ENCODE peak calls at places on chromosomes 4 and X, in eight cellular contexts. K is PC-3, M is GM23338, Z is hepatocyte, N is OCI-LY7, L is HCT116, S is neural progenitor cell, V is SK-N-SH. R is an unnamed sample.

GRCh38 chr4:26779674-26780073 is 81.0 kb upstream of the STIM2 start:
- DNase-seq in K (peak), M (no peak), Z (no peak), N (no peak), L (peak), S (no peak), V (no peak), R (no peak)

GRCh38 chr4:128354205-128354821 is 66.7 kb upstream of the PGRMC2 start:
- DNase-seq in K (peak), M (peak), Z (peak), N (no peak), L (no peak), S (no peak), V (peak), R (no peak)

GRCh38 chrX:14694631-14695030 is 165.3 kb downstream of the GLRA2 start:
- DNase-seq in K (peak), M (no peak), Z (no peak), N (no peak), L (no peak), S (no peak), V (no peak), R (no peak)

GRCh38 chr4:30495261-30496050 is 224.7 kb upstream of the PCDH7 start:
- DNase-seq in K (no peak), M (no peak), Z (no peak), N (no peak), L (no peak), S (no peak), V (no peak), R (no peak)

GRCh38 chrX:18101087-18101486 is 119.6 kb downstream of the BEND2 start:
- DNase-seq in K (no peak), M (no peak), Z (no peak), N (no peak), L (no peak), S (no peak), V (no peak), R (no peak)

GRCh38 chr4:174496631-174497442 is 25.5 kb downstream of the HPGD start:
- DNase-seq in K (peak), M (no peak), Z (peak), N (no peak), L (no peak), S (no peak), V (no peak), R (no peak)

GRCh38 chr4:84971319-84971932 is 4.9 kb upstream of the WDFY3 start:
- DNase-seq in K (peak), M (peak), Z (peak), N (peak), L (peak), S (peak), V (peak), R (peak)

GRCh38 chr4:132809298-132810032 is 339.6 kb upstream of the PCDH10 start:
- DNase-seq in K (no peak), M (peak), Z (no peak), N (peak), L (no peak), S (peak), V (no peak), R (no peak)

GRCh38 chr4:69934150-69934549 is 3.3 kb downstream of the CSN1S1 start:
- DNase-seq in K (no peak), M (no peak), Z (no peak), N (no peak), L (no peak), S (no peak), V (no peak), R (no peak)

GRCh38 chr4:153169811-153170210 is 34.4 kb upstream of the TRIM2 start:
- DNase-seq in K (no peak), M (no peak), Z (no peak), N (no peak), L (no peak), S (no peak), V (no peak), R (no peak)

GRCh38 chr4:163484906-163485305 is 9.6 kb upstream of the TMA16 start:
- DNase-seq in K (peak), M (peak), Z (peak), N (peak), L (peak), S (peak), V (peak), R (peak)

GRCh38 chr4:55837903-55838302 is 15.5 kb upstream of the EXOC1 start:
- DNase-seq in K (no peak), M (no peak), Z (no peak), N (no peak), L (no peak), S (no peak), V (no peak), R (no peak)

GRCh38 chr4:71833175-71833900 is 49.5 kb upstream of the GC start:
- DNase-seq in K (peak), M (no peak), Z (no peak), N (no peak), L (no peak), S (no peak), V (no peak), R (no peak)

GRCh38 chrX:38970845-38971244 is 169.6 kb downstream of the MID1IP1 start:
- DNase-seq in K (no peak), M (no peak), Z (no peak), N (no peak), L (no peak), S (no peak), V (no peak), R (no peak)

GRCh38 chr4:146098397-146098796 is 77.1 kb upstream of the LSM6 start:
- DNase-seq in K (no peak), M (no peak), Z (no peak), N (no peak), L (no peak), S (no peak), V (no peak), R (no peak)

GRCh38 chrX:21168401-21169160 is 205.6 kb upstream of the CNKSR2 start:
- DNase-seq in K (no peak), M (no peak), Z (no peak), N (no peak), L (no peak), S (no peak), V (no peak), R (no peak)

GRCh38 chrX:21933077-21933476 is 7.4 kb upstream of the SMS start:
- DNase-seq in K (no peak), M (peak), Z (no peak), N (no peak), L (no peak), S (no peak), V (no peak), R (no peak)

GRCh38 chr4:151436093-151436518 is 27.1 kb downstream of the FHIP1A start:
- DNase-seq in K (peak), M (no peak), Z (no peak), N (no peak), L (no peak), S (no peak), V (no peak), R (no peak)

GRCh38 chr4:159460408-159460807 is 357.5 kb downstream of the RAPGEF2 start:
- DNase-seq in K (no peak), M (no peak), Z (no peak), N (no peak), L (no peak), S (no peak), V (no peak), R (no peak)

GRCh38 chrX:108309144-108309543 is 129.1 kb downstream of the COL4A6 start:
- DNase-seq in K (peak), M (no peak), Z (peak), N (no peak), L (peak), S (no peak), V (no peak), R (no peak)

GRCh38 chrX:100731441-100732281 is at the start of gene SYTL4:
- DNase-seq in K (peak), M (peak), Z (peak), N (no peak), L (peak), S (peak), V (peak), R (no peak)

GRCh38 chr4:149306537-149306936 is 509.1 kb downstream of the IQCM start:
- DNase-seq in K (no peak), M (no peak), Z (no peak), N (no peak), L (no peak), S (no peak), V (no peak), R (no peak)

GRCh38 chr4:2291705-2292651 is 30.1 kb upstream of the MXD4 start:
- DNase-seq in K (no peak), M (no peak), Z (peak), N (no peak), L (no peak), S (no peak), V (peak), R (no peak)

GRCh38 chr4:16206301-16206700 is 20.0 kb downstream of the TAPT1 start:
- DNase-seq in K (no peak), M (no peak), Z (no peak), N (no peak), L (no peak), S (peak), V (no peak), R (no peak)

GRCh38 chr4:10281996-10282395 is 165.4 kb upstream of the WDR1 start:
- DNase-seq in K (no peak), M (no peak), Z (no peak), N (no peak), L (no peak), S (no peak), V (no peak), R (no peak)

GRCh38 chr4:142036795-142037583 is 400.6 kb downstream of the IL15 start:
- DNase-seq in K (peak), M (no peak), Z (no peak), N (no peak), L (peak), S (no peak), V (no peak), R (no peak)

GRCh38 chr4:52507774-52508173 is 151.3 kb downstream of the USP46 start:
- DNase-seq in K (no peak), M (no peak), Z (no peak), N (no peak), L (no peak), S (no peak), V (no peak), R (no peak)

GRCh38 chr4:121900132-121900983 is 30.1 kb upstream of the BBS7 start:
- DNase-seq in K (peak), M (peak), Z (peak), N (peak), L (peak), S (peak), V (peak), R (peak)

GRCh38 chr4:6799091-6799490 is 16.6 kb downstream of the KIAA0232 start:
- DNase-seq in K (no peak), M (no peak), Z (no peak), N (no peak), L (no peak), S (no peak), V (no peak), R (no peak)

GRCh38 chr4:6795821-6796220 is 13.3 kb downstream of the KIAA0232 start:
- DNase-seq in K (no peak), M (no peak), Z (no peak), N (no peak), L (no peak), S (no peak), V (no peak), R (no peak)

GRCh38 chr4:6794189-6794588 is 11.7 kb downstream of the KIAA0232 start:
- DNase-seq in K (no peak), M (no peak), Z (no peak), N (no peak), L (no peak), S (no peak), V (no peak), R (no peak)
- H3K27ac ChIP-seq in K (no peak), M (no peak), Z (no peak), N (no peak), L (no peak), S (no peak), V (no peak), R (no peak)

GRCh38 chr4:109469915-109470314 is 36.3 kb downstream of the SEC24B start:
- DNase-seq in K (no peak), M (no peak), Z (no peak), N (no peak), L (no peak), S (no peak), V (no peak), R (no peak)

GRCh38 chr4:109473824-109474223 is 40.2 kb downstream of the SEC24B start:
- DNase-seq in K (no peak), M (no peak), Z (no peak), N (no peak), L (no peak), S (no peak), V (no peak), R (no peak)

GRCh38 chr4:109472343-109472761 is 38.7 kb downstream of the SEC24B start:
- DNase-seq in K (peak), M (no peak), Z (no peak), N (no peak), L (no peak), S (no peak), V (no peak), R (no peak)
- TF ChIP-seq EZH2phosphoT487 in K (no peak), M (no peak), Z (no peak), N (no peak), L (no peak), S (no peak), V (no peak), R (no peak)

GRCh38 chr4:24514808-24515207 is 69.5 kb downstream of the DHX15 start:
- DNase-seq in K (peak), M (peak), Z (no peak), N (peak), L (no peak), S (no peak), V (peak), R (no peak)
- TF ChIP-seq CTCF in K (peak), M (peak), Z (no peak), N (peak), L (no peak), S (peak), V (peak), R (peak)

GRCh38 chr4:89316931-89317366 is 9.3 kb upstream of the GPRIN3 start:
- DNase-seq in K (peak), M (no peak), Z (no peak), N (peak), L (no peak), S (no peak), V (no peak), R (peak)
- H3K27ac ChIP-seq in K (no peak), M (no peak), Z (no peak), N (peak), L (no peak), S (no peak), V (no peak), R (peak)

GRCh38 chr4:82776925-82777542 is 21.6 kb downstream of the SCD5 start:
- DNase-seq in K (no peak), M (no peak), Z (no peak), N (no peak), L (no peak), S (no peak), V (no peak), R (no peak)
- TF ChIP-seq EZH2phosphoT487 in K (no peak), M (no peak), Z (no peak), N (no peak), L (no peak), S (no peak), V (no peak), R (no peak)

DNA sequence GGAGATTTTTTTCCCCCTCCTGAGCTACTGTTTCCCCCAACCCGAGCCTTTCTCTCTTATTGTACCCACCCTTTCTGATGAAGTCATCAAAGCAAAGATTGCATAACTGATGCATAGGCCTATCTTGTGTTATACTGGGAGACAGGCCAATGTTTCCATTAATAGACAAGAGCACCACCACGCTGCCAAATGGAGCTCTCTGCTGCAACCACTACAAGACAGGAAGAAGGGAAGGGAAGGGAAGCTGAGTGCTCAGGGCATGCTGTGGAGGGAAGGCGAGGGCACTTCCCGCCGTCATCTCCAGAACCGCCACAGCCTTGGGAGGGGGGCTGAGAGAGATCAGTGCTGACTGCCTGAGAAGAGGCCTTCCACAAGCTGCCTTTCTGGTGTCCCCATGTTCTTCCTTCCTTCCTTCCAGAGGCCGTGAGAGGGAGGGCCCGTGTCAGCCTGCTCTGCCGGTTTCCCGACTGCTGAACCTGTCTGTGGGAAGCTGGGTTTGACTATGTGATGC is 75.0 kb downstream of the MGST2 start:
- DNase-seq in K (peak), M (no peak), Z (peak), N (no peak), L (no peak), S (no peak), V (peak), R (no peak)
- TF ChIP-seq CTCF in K (peak), M (no peak), Z (peak), N (no peak), L (no peak), S (no peak), V (peak), R (no peak)

DNA sequence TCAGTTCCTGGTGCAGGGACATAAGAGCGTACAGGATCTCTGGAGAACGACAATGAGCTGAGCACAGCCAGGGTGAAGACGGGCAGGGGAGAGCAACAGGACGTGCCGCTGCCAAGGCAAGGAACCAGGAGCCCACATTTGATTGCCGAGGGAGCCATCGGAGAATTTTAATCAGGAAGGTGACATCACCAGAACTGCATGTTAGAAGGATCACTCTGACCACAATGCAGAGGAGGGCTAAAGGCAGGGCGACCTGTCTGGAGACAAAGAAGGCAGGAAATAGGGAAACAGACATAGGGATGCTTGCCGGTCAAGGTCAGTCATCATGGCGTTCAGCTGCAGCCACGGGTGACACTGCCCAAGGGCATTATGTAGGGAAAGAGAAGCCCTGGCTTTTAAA is 81.4 kb downstream of the RBM47 start:
- DNase-seq in K (no peak), M (no peak), Z (no peak), N (no peak), L (no peak), S (no peak), V (no peak), R (no peak)
- H3K27ac ChIP-seq in K (no peak), M (no peak), Z (peak), N (no peak), L (no peak), S (no peak), V (peak), R (no peak)

GRCh38 chr4:19776929-19777328 is 474.8 kb upstream of the SLIT2 start:
- DNase-seq in K (peak), M (no peak), Z (no peak), N (no peak), L (no peak), S (no peak), V (no peak), R (no peak)

GRCh38 chr4:19772581-19772980 is 479.1 kb upstream of the SLIT2 start:
- DNase-seq in K (no peak), M (no peak), Z (no peak), N (no peak), L (no peak), S (no peak), V (no peak), R (no peak)

GRCh38 chr4:19776021-19776459 is 475.7 kb upstream of the SLIT2 start:
- DNase-seq in K (peak), M (no peak), Z (peak), N (no peak), L (peak), S (peak), V (no peak), R (no peak)

GRCh38 chr4:19774690-19775256 is 476.9 kb upstream of the SLIT2 start:
- DNase-seq in K (peak), M (no peak), Z (no peak), N (no peak), L (no peak), S (no peak), V (no peak), R (no peak)
- TF ChIP-seq EZH2phosphoT487 in K (no peak), M (no peak), Z (no peak), N (no peak), L (no peak), S (no peak), V (no peak), R (no peak)

GRCh38 chrX:153593811-153594500 is 5.0 kb downstream of the CCNQ start:
- DNase-seq in K (no peak), M (no peak), Z (no peak), N (no peak), L (no peak), S (no peak), V (no peak), R (no peak)
- TF ChIP-seq CTCF in K (no peak), M (no peak), Z (no peak), N (no peak), L (no peak), S (no peak), V (no peak), R (no peak)